ENCODE peak calls at places on chromosomes 16 and 17, in six cellular contexts. One of them, this sample, is unnamed.

GRCh38 chr16:54829691-54830090 is 101.0 kb upstream of the IRX5 start:
- DNase-seq in cardiac muscle cell: no peak
- DNase-seq in LNCaP clone FGC: no peak
- DNase-seq in effector memory CD4-positive, alpha-beta T cell: no peak
- DNase-seq in prostate gland: no peak
- DNase-seq in MM.1S: no peak
- DNase-seq in this sample: no peak

GRCh38 chr17:37447641-37448040 is 41.0 kb downstream of the TADA2A start:
- DNase-seq in cardiac muscle cell: no peak
- DNase-seq in prostate gland: no peak
- DNase-seq in MM.1S: no peak
- DNase-seq in LNCaP clone FGC: no peak
- DNase-seq in effector memory CD4-positive, alpha-beta T cell: no peak
- DNase-seq in this sample: no peak

GRCh38 chr17:20721151-20721550 is 141.6 kb downstream of the CDRT15L2 start:
- DNase-seq in effector memory CD4-positive, alpha-beta T cell: no peak
- DNase-seq in cardiac muscle cell: peak; percentile 80
- DNase-seq in prostate gland: no peak
- DNase-seq in MM.1S: no peak
- DNase-seq in LNCaP clone FGC: no peak
- DNase-seq in this sample: no peak

GRCh38 chr16:35255186-35255803 is 1795.9 kb downstream of the TP53TG3F start:
- DNase-seq in MM.1S: no peak
- DNase-seq in effector memory CD4-positive, alpha-beta T cell: no peak
- DNase-seq in prostate gland: no peak
- DNase-seq in cardiac muscle cell: no peak
- DNase-seq in LNCaP clone FGC: no peak
- DNase-seq in this sample: no peak

GRCh38 chr16:70705056-70705455 is 19.2 kb upstream of the MTSS2 start:
- DNase-seq in MM.1S: no peak
- DNase-seq in prostate gland: no peak
- DNase-seq in cardiac muscle cell: no peak
- DNase-seq in effector memory CD4-positive, alpha-beta T cell: no peak
- DNase-seq in LNCaP clone FGC: no peak
- DNase-seq in this sample: no peak

GRCh38 chr17:1779571-1780074 is 17.8 kb downstream of the SERPINF1 start:
- DNase-seq in prostate gland: peak; percentile 76
- DNase-seq in LNCaP clone FGC: peak; percentile 70
- DNase-seq in MM.1S: no peak
- DNase-seq in effector memory CD4-positive, alpha-beta T cell: no peak
- DNase-seq in cardiac muscle cell: peak; percentile 99
- DNase-seq in this sample: no peak

GRCh38 chr16:23975293-23975692 is 139.5 kb downstream of the PRKCB start:
- DNase-seq in effector memory CD4-positive, alpha-beta T cell: no peak
- DNase-seq in prostate gland: no peak
- DNase-seq in LNCaP clone FGC: no peak
- DNase-seq in MM.1S: no peak
- DNase-seq in cardiac muscle cell: no peak
- DNase-seq in this sample: no peak

GRCh38 chr16:85263214-85263613 is 150.9 kb upstream of the CIBAR2 start:
- DNase-seq in prostate gland: no peak
- DNase-seq in effector memory CD4-positive, alpha-beta T cell: no peak
- DNase-seq in MM.1S: no peak
- DNase-seq in LNCaP clone FGC: no peak
- DNase-seq in cardiac muscle cell: no peak
- DNase-seq in this sample: no peak

GRCh38 chr16:84585886-84586285 is 32.0 kb downstream of the COTL1 start:
- DNase-seq in prostate gland: no peak
- DNase-seq in effector memory CD4-positive, alpha-beta T cell: no peak
- DNase-seq in MM.1S: peak; percentile 31
- DNase-seq in cardiac muscle cell: no peak
- DNase-seq in LNCaP clone FGC: no peak
- DNase-seq in this sample: no peak

GRCh38 chr16:88881675-88882357 is 15.4 kb upstream of the PABPN1L start:
- DNase-seq in MM.1S: no peak
- DNase-seq in LNCaP clone FGC: no peak
- DNase-seq in cardiac muscle cell: no peak
- DNase-seq in prostate gland: no peak
- DNase-seq in effector memory CD4-positive, alpha-beta T cell: no peak
- DNase-seq in this sample: no peak

GRCh38 chr17:46984892-46985291 is 5.8 kb upstream of the RPRML start:
- DNase-seq in cardiac muscle cell: no peak
- DNase-seq in effector memory CD4-positive, alpha-beta T cell: no peak
- DNase-seq in LNCaP clone FGC: peak; percentile 79
- DNase-seq in prostate gland: no peak
- DNase-seq in MM.1S: no peak
- DNase-seq in this sample: no peak

GRCh38 chr16:72537684-72538083 is 365.7 kb upstream of the PMFBP1 start:
- DNase-seq in cardiac muscle cell: peak; percentile 45
- DNase-seq in effector memory CD4-positive, alpha-beta T cell: no peak
- DNase-seq in prostate gland: no peak
- DNase-seq in LNCaP clone FGC: no peak
- DNase-seq in MM.1S: no peak
- DNase-seq in this sample: no peak

GRCh38 chr17:44776628-44777393 is 18.0 kb downstream of the ADAM11 start:
- DNase-seq in LNCaP clone FGC: no peak
- DNase-seq in cardiac muscle cell: no peak
- DNase-seq in MM.1S: no peak
- DNase-seq in effector memory CD4-positive, alpha-beta T cell: no peak
- DNase-seq in prostate gland: no peak
- DNase-seq in this sample: no peak
- H3K4me3 ChIP-seq in LNCaP clone FGC: peak overlapping the region; percentile 76
- H3K4me3 ChIP-seq in cardiac muscle cell: no peak overlapping the region
- H3K4me3 ChIP-seq in MM.1S: no peak overlapping the region
- H3K4me3 ChIP-seq in effector memory CD4-positive, alpha-beta T cell: no peak overlapping the region
- H3K4me3 ChIP-seq in prostate gland: no peak overlapping the region
- H3K4me3 ChIP-seq in this sample: no peak overlapping the region

GRCh38 chr16:17414916-17415315 is 55.8 kb downstream of the XYLT1 start:
- DNase-seq in MM.1S: no peak
- DNase-seq in cardiac muscle cell: no peak
- DNase-seq in LNCaP clone FGC: no peak
- DNase-seq in prostate gland: no peak
- DNase-seq in effector memory CD4-positive, alpha-beta T cell: no peak
- DNase-seq in this sample: no peak

GRCh38 chr16:17416461-17417221 is 54.1 kb downstream of the XYLT1 start:
- DNase-seq in cardiac muscle cell: peak; percentile 40
- DNase-seq in effector memory CD4-positive, alpha-beta T cell: peak; percentile 19
- DNase-seq in prostate gland: no peak
- DNase-seq in MM.1S: peak; percentile 82
- DNase-seq in LNCaP clone FGC: no peak
- DNase-seq in this sample: no peak

GRCh38 chr16:17420821-17421220 is 49.9 kb downstream of the XYLT1 start:
- DNase-seq in prostate gland: no peak
- DNase-seq in MM.1S: no peak
- DNase-seq in cardiac muscle cell: no peak
- DNase-seq in LNCaP clone FGC: no peak
- DNase-seq in effector memory CD4-positive, alpha-beta T cell: no peak
- DNase-seq in this sample: no peak

GRCh38 chr16:17419266-17419665 is 51.5 kb downstream of the XYLT1 start:
- DNase-seq in effector memory CD4-positive, alpha-beta T cell: no peak
- DNase-seq in LNCaP clone FGC: no peak
- DNase-seq in prostate gland: no peak
- DNase-seq in MM.1S: no peak
- DNase-seq in cardiac muscle cell: no peak
- DNase-seq in this sample: no peak

GRCh38 chr16:17417740-17418139 is 53.0 kb downstream of the XYLT1 start:
- DNase-seq in prostate gland: no peak
- DNase-seq in LNCaP clone FGC: no peak
- DNase-seq in MM.1S: no peak
- DNase-seq in effector memory CD4-positive, alpha-beta T cell: no peak
- DNase-seq in cardiac muscle cell: no peak
- DNase-seq in this sample: no peak
- H3K4me3 ChIP-seq in prostate gland: no peak overlapping the region
- H3K4me3 ChIP-seq in LNCaP clone FGC: no peak overlapping the region
- H3K4me3 ChIP-seq in MM.1S: no peak overlapping the region
- H3K4me3 ChIP-seq in effector memory CD4-positive, alpha-beta T cell: no peak overlapping the region
- H3K4me3 ChIP-seq in cardiac muscle cell: no peak overlapping the region
- H3K4me3 ChIP-seq in this sample: no peak overlapping the region

GRCh38 chr17:17593222-17593620 is 1.7 kb upstream of the PEMT start:
- DNase-seq in prostate gland: no peak
- DNase-seq in MM.1S: no peak
- DNase-seq in LNCaP clone FGC: no peak
- DNase-seq in effector memory CD4-positive, alpha-beta T cell: no peak
- DNase-seq in cardiac muscle cell: no peak
- DNase-seq in this sample: no peak
- H3K4me3 ChIP-seq in prostate gland: no peak overlapping the region
- H3K4me3 ChIP-seq in MM.1S: no peak overlapping the region
- H3K4me3 ChIP-seq in LNCaP clone FGC: peak overlapping the region; percentile 97
- H3K4me3 ChIP-seq in effector memory CD4-positive, alpha-beta T cell: no peak overlapping the region
- H3K4me3 ChIP-seq in cardiac muscle cell: no peak overlapping the region
- H3K4me3 ChIP-seq in this sample: no peak overlapping the region

DNA sequence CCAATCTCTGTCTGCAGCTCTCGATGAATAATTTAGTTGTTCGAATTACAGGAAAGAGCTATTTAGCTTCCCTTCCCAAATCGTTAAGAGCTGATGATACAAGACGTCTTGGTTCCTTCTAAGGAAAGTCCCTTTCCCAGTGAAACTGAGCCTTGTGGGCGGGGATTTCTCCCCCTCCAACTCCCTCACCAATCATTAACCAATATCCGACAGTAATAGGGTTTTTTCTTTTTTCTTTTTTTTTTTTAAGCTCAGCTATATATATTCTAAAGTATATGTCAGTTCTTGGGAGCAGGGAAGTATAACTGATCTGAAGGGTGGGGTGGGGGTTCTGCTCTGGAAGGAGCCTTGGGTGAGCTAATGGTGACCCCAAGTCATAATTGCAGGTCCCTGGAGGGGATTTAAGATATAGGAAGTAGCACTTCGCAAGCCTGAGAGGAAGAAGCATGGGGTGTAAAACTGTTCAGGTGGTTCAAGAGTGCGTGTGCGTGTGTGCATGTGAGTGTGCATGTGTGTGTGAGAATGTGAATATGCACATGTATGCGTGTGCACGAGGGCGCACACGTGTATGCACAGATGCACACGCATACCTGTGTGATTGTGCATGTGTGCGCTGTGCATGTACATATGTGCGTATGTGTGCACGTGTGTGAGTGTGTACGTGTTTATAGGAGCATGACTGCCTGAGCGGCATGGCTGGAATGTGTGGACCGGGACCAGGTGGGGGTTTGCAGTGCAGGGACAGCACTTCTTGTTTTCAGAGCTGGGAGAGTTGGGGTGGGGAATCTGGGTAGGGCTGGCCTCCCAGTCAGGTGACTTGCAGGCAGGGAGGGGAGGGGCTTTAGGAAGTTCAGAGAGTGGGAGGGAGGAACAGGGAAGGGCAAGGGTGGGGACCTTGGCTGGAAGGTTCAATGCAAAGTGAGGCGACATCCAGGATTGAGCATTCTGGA is 42.7 kb downstream of the SOCS3 start:
- DNase-seq in cardiac muscle cell: peak; percentile 44
- DNase-seq in prostate gland: peak; percentile 25
- DNase-seq in effector memory CD4-positive, alpha-beta T cell: no peak
- DNase-seq in LNCaP clone FGC: no peak
- DNase-seq in MM.1S: no peak
- DNase-seq in this sample: no peak
- H3K4me3 ChIP-seq in cardiac muscle cell: no peak overlapping the region
- H3K4me3 ChIP-seq in prostate gland: no peak overlapping the region
- H3K4me3 ChIP-seq in effector memory CD4-positive, alpha-beta T cell: no peak overlapping the region
- H3K4me3 ChIP-seq in LNCaP clone FGC: no peak overlapping the region
- H3K4me3 ChIP-seq in MM.1S: no peak overlapping the region
- H3K4me3 ChIP-seq in this sample: no peak overlapping the region